ENCODE peak calls at places on chromosomes 13 and 19, in six cellular contexts. W is ecto neural progenitor cell; L is tibial nerve; R is stimulated activated CD4-positive, alpha-beta T cell treated with anti-CD3 and anti-CD28 coated beads, TNF-alpha, amount 100 ng/mL, for 48 hours; Y is T-helper 2 cell; E is cardiac fibroblast. P is an unnamed sample.

GRCh38 chr19:43934985-43935708 is at the start of gene ZNF45:
- DNase-seq in W (peak; percentile 88), Y (peak; percentile 92), E (peak; percentile 90), R (peak; percentile 80), L (peak; percentile 69), P (peak; percentile 83)

GRCh38 chr19:6464070-6464873 is at the start of gene CRB3:
- DNase-seq in E (no peak), Y (no peak), W (peak; percentile 64), R (no peak), L (no peak), P (no peak)

GRCh38 chr19:14407889-14408640 is 11.1 kb downstream of the DDX39A start:
- DNase-seq in Y (no peak), W (no peak), R (no peak), L (no peak), E (no peak), P (no peak)

GRCh38 chr19:23420824-23421223 is 25.6 kb upstream of the ZNF91 start:
- DNase-seq in W (no peak), L (no peak), R (no peak), E (no peak), Y (no peak), P (no peak)

GRCh38 chr19:7521551-7522071 is 813 bp upstream of the MCOLN1 start:
- DNase-seq in R (no peak), Y (no peak), W (no peak), E (no peak), L (no peak), P (no peak)

GRCh38 chr13:36038785-36039415 is 92.3 kb downstream of the DCLK1 start:
- DNase-seq in R (no peak), Y (no peak), W (no peak), E (peak; percentile 82), L (no peak), P (peak; percentile 88)

GRCh38 chr13:40401911-40402776 is 264.3 kb downstream of the FOXO1 start:
- DNase-seq in L (peak; percentile 96), R (no peak), E (peak; percentile 98), Y (no peak), W (no peak), P (peak; percentile 99)

GRCh38 chr13:110047511-110047910 is 259.4 kb downstream of the COL4A1 start:
- DNase-seq in Y (no peak), E (peak; percentile 81), W (no peak), R (no peak), L (no peak), P (peak; percentile 94)

GRCh38 chr13:65907656-65908441 is 1322.3 kb downstream of the PCDH9 start:
- DNase-seq in L (no peak), Y (no peak), R (no peak), E (peak; percentile 39), W (no peak), P (no peak)

GRCh38 chr13:62846302-62846701 is 1430.7 kb upstream of the PCDH20 start:
- DNase-seq in L (no peak), E (peak; percentile 5), R (no peak), Y (no peak), W (no peak), P (peak; percentile 40)

GRCh38 chr19:56117376-56117884 is 3.7 kb downstream of the ZNF787 start:
- DNase-seq in W (no peak), E (no peak), R (no peak), L (no peak), Y (no peak), P (no peak)

GRCh38 chr13:53138369-53139036 is 109.9 kb downstream of the OLFM4 start:
- DNase-seq in Y (no peak), W (no peak), E (peak; percentile 41), L (peak; percentile 53), R (no peak), P (peak; percentile 47)

GRCh38 chr13:32261567-32261966 is 53.6 kb downstream of the ZAR1L start:
- DNase-seq in W (no peak), E (peak; percentile 91), Y (no peak), R (no peak), L (peak; percentile 24), P (peak; percentile 94)

GRCh38 chr13:33017410-33017929 is 1.2 kb downstream of the KL start:
- DNase-seq in Y (peak; percentile 92), R (no peak), E (peak; percentile 48), L (peak; percentile 46), W (peak; percentile 52), P (peak; percentile 65)

GRCh38 chr19:13978721-13979191 is 26.4 kb downstream of the DCAF15 start:
- DNase-seq in W (no peak), R (no peak), E (no peak), Y (no peak), L (no peak), P (no peak)

GRCh38 chr19:45507864-45508680 is 793 bp downstream of the VASP start:
- DNase-seq in L (no peak), W (no peak), R (no peak), Y (peak; percentile 50), E (peak; percentile 40), P (no peak)

GRCh38 chr13:49810464-49810824 is 18.0 kb upstream of the KPNA3 start:
- DNase-seq in R (no peak), W (no peak), E (no peak), L (no peak), Y (no peak), P (no peak)

GRCh38 chr13:49633687-49634086 is 5.4 kb downstream of the ARL11 start:
- DNase-seq in L (no peak), W (no peak), Y (no peak), R (no peak), E (peak; percentile 23), P (no peak)

GRCh38 chr13:112845511-112846144 is 123.4 kb upstream of the MCF2L start:
- DNase-seq in R (no peak), L (no peak), Y (no peak), W (no peak), E (no peak), P (no peak)

GRCh38 chr19:18021121-18021755 is 13.3 kb downstream of the ARRDC2 start:
- DNase-seq in R (no peak), Y (peak; percentile 46), W (no peak), E (peak; percentile 95), L (peak; percentile 76), P (peak; percentile 80)

GRCh38 chr19:47232422-47233211 is 1.6 kb upstream of the BBC3 start:
- DNase-seq in Y (peak; percentile 38), W (no peak), L (no peak), E (peak; percentile 81), R (no peak), P (peak; percentile 86)

GRCh38 chr19:45553464-45553863 is 31.1 kb downstream of the OPA3 start:
- DNase-seq in Y (no peak), R (no peak), W (peak; percentile 71), L (no peak), E (no peak), P (no peak)

GRCh38 chr19:28885965-28886364 is 327.0 kb downstream of the UQCRFS1 start:
- DNase-seq in L (no peak), Y (no peak), E (no peak), R (no peak), W (no peak), P (no peak)

GRCh38 chr19:6969490-6969889 is 51.7 kb downstream of the MBD3L2B start:
- DNase-seq in E (no peak), L (no peak), Y (no peak), W (no peak), R (no peak), P (no peak)

GRCh38 chr13:21010621-21011020 is 50.8 kb downstream of the LATS2 start:
- DNase-seq in Y (peak; percentile 14), E (peak; percentile 48), R (no peak), W (no peak), L (no peak), P (peak; percentile 50)

GRCh38 chr13:67996101-67996500 is 766.0 kb upstream of the PCDH9 start:
- DNase-seq in E (no peak), R (no peak), W (no peak), L (no peak), Y (no peak), P (no peak)

GRCh38 chr19:36266375-36266961 is 51.6 kb downstream of the ZNF146 start:
- DNase-seq in R (no peak), W (no peak), L (no peak), E (peak; percentile 33), Y (no peak), P (no peak)

GRCh38 chr19:6828306-6828697 is 55.8 kb downstream of the VAV1 start:
- DNase-seq in R (no peak), Y (no peak), L (no peak), W (no peak), E (peak; percentile 2), P (no peak)